ENCODE peak calls at places on chromosomes 5 and 9, in ten cellular contexts. M is gastrocnemius medialis, E is fibroblast of mammary gland, F is A549, N is uterus, D is HL-60, L is left ventricle myocardium inferior, A is colonic mucosa, R is HCT116, C is fibroblast of pulmonary artery. P is an unnamed sample.

GRCh38 chr5:68086443-68086842 is 129.1 kb upstream of the PIK3R1 start:
- DNase-seq in A (no peak), M (no peak), L (no peak), N (no peak), R (no peak), C (no peak), E (no peak), D (no peak), F (no peak), P (no peak)

GRCh38 chr5:96049398-96050272 is 88.0 kb upstream of the ELL2 start:
- DNase-seq in D (no peak), L (no peak), F (peak), A (no peak), N (no peak), R (no peak), E (peak), C (peak), M (no peak), P (no peak)

GRCh38 chr5:135167634-135168033 is 133.6 kb upstream of the PITX1 start:
- DNase-seq in D (no peak), N (no peak), F (no peak), E (no peak), R (no peak), A (no peak), L (no peak), C (no peak), M (no peak), P (no peak)

GRCh38 chr5:133754575-133755169 is 142.3 kb upstream of the FSTL4 start:
- DNase-seq in F (peak), M (peak), N (no peak), A (no peak), R (peak), D (no peak), C (peak), E (peak), L (no peak), P (no peak)

GRCh38 chr5:77292026-77292757 is 81.7 kb downstream of the PDE8B start:
- DNase-seq in N (no peak), C (no peak), F (no peak), L (no peak), A (no peak), M (no peak), D (no peak), E (peak), R (no peak), P (no peak)

GRCh38 chr5:181255276-181255675 is 5.7 kb downstream of the TRIM52 start:
- DNase-seq in A (no peak), E (no peak), D (no peak), R (no peak), F (no peak), M (no peak), N (no peak), L (no peak), C (no peak), P (no peak)

GRCh38 chr5:57172466-57172961 is 1.3 kb upstream of the GPBP1 start:
- DNase-seq in N (no peak), D (peak), R (no peak), F (peak), L (no peak), A (peak), M (no peak), C (peak), E (no peak), P (no peak)

GRCh38 chr5:103532116-103532734 is 30.4 kb downstream of the NUDT12 start:
- DNase-seq in R (no peak), L (no peak), F (no peak), A (no peak), E (peak), M (no peak), N (no peak), C (peak), D (no peak), P (no peak)

GRCh38 chr9:100674419-100675122 is 96.7 kb downstream of the CAVIN4 start:
- DNase-seq in E (no peak), R (no peak), C (no peak), M (peak), L (no peak), A (no peak), F (no peak), N (no peak), D (no peak), P (no peak)

GRCh38 chr5:80837679-80838078 is 122.5 kb upstream of the RASGRF2 start:
- DNase-seq in N (no peak), R (no peak), F (no peak), D (no peak), A (no peak), L (no peak), C (no peak), E (no peak), M (no peak), P (no peak)

GRCh38 chr5:41404757-41405156 is 105.6 kb downstream of the PLCXD3 start:
- DNase-seq in A (no peak), C (peak), R (no peak), F (no peak), L (no peak), M (no peak), N (no peak), D (no peak), E (no peak), P (no peak)

GRCh38 chr5:137376127-137376526 is 123.0 kb downstream of the SPOCK1 start:
- DNase-seq in D (no peak), M (no peak), R (no peak), C (no peak), F (no peak), A (no peak), N (no peak), E (no peak), L (peak), P (no peak)

GRCh38 chr5:135106610-135107009 is 72.6 kb upstream of the PITX1 start:
- DNase-seq in R (no peak), D (no peak), F (no peak), A (no peak), N (no peak), C (no peak), E (no peak), L (no peak), M (no peak), P (no peak)

GRCh38 chr5:149348463-149348862 is 3.2 kb downstream of the GRPEL2 start:
- DNase-seq in R (no peak), D (no peak), C (peak), M (no peak), F (no peak), A (no peak), N (no peak), E (no peak), L (no peak), P (no peak)

GRCh38 chr5:122863721-122864120 is 18.3 kb downstream of the SNX24 start:
- DNase-seq in C (no peak), R (no peak), M (no peak), E (no peak), A (no peak), L (no peak), F (no peak), D (no peak), N (no peak), P (no peak)

GRCh38 chr5:160629007-160629402 is 207.3 kb downstream of the PTTG1 start:
- DNase-seq in L (no peak), A (peak), M (no peak), R (no peak), E (no peak), N (no peak), F (no peak), C (no peak), D (no peak), P (no peak)

GRCh38 chr9:121779381-121780117 is 128.1 kb downstream of the DAB2IP start:
- DNase-seq in D (no peak), F (no peak), E (peak), N (peak), M (no peak), A (no peak), R (no peak), L (no peak), C (peak), P (no peak)

GRCh38 chr9:35035851-35036701 is 36.3 kb downstream of the VCP start:
- DNase-seq in M (no peak), E (peak), D (no peak), A (peak), F (no peak), L (peak), N (peak), R (no peak), C (peak), P (peak)

DNA sequence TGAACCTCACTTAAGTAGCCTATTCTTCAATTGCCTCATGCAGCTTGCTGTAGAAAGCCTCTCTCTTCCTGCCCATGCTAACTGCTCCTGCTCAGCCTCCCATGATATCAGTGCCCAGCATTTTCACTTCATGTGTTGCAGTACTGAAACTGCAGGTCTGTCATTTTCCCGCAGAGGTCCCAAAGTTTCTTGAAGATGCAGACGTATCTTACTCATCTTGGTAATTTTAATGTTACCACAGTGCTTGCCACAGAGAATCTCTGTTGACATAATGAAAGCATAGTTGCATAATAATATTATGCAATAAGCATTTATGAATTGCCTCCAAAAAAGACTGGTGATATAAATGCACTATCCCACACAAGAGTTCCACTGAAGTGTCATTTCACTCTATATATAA is 561.1 kb upstream of the DAP start:
- DNase-seq in R (no peak), E (peak), A (no peak), M (no peak), F (no peak), L (no peak), C (no peak), D (peak), N (no peak), P (no peak)
- TF ChIP-seq CTCF in R (no peak), E (no peak), A (no peak), M (no peak), F (no peak), L (no peak), C (no peak), D (no peak), N (no peak), P (no peak)

GRCh38 chr9:86406366-86406765 is 52.2 kb upstream of the TUT7 start:
- DNase-seq in C (peak), E (peak), L (no peak), A (no peak), N (peak), F (peak), R (no peak), M (peak), D (no peak), P (peak)
- H3K4me3 ChIP-seq in C (peak), E (no peak), L (no peak), A (no peak), N (no peak), F (peak), R (peak), M (no peak), D (no peak), P (peak)

GRCh38 chr9:133467101-133467500 is 7.3 kb downstream of the CACFD1 start:
- DNase-seq in A (no peak), C (no peak), D (no peak), R (no peak), L (no peak), E (no peak), F (no peak), M (no peak), N (no peak), P (no peak)
- TF ChIP-seq CTCF in A (no peak), C (no peak), D (no peak), R (no peak), L (no peak), E (no peak), F (no peak), M (no peak), N (no peak), P (no peak)

DNA sequence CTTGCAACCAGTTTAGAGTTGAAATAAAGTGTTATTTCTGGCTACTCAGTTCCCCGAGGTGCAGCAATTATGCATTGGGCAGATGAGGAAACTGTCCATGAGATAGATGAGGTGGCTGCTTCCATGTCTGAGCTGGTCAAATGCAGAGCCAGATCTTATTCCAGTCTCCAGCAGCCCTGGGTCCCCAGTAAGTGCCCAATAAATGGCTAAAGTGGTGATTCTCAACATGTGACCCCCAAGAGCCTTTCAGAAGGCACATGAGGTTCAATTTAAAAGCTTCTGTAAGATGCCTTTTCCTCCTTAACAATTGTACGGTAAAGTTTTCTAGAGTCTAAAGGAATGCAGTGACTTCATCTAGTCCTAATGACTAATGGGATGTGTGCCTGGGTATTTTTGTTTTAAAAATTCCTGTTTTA is 17.5 kb downstream of the ATOX1 start:
- DNase-seq in D (no peak), E (peak), L (no peak), R (no peak), A (no peak), C (peak), F (no peak), M (no peak), N (no peak), P (no peak)
- H3K4me3 ChIP-seq in D (no peak), E (no peak), L (peak), R (peak), A (no peak), C (peak), F (no peak), M (no peak), N (no peak), P (no peak)

GRCh38 chr5:32578362-32578761 is 7.0 kb upstream of the SUB1 start:
- DNase-seq in M (no peak), E (no peak), N (no peak), F (no peak), R (no peak), D (no peak), A (no peak), L (no peak), C (no peak), P (no peak)

GRCh38 chr5:32583582-32584232 is 1.6 kb upstream of the SUB1 start:
- DNase-seq in R (no peak), E (no peak), D (peak), L (no peak), F (no peak), N (no peak), C (no peak), A (no peak), M (no peak), P (no peak)

GRCh38 chr5:32578764-32579163 is 6.6 kb upstream of the SUB1 start:
- DNase-seq in N (no peak), F (no peak), M (no peak), R (no peak), L (no peak), E (no peak), C (no peak), A (no peak), D (no peak), P (no peak)

GRCh38 chr5:32584651-32585050 is 706 bp upstream of the SUB1 start:
- DNase-seq in M (no peak), L (no peak), C (no peak), D (no peak), R (no peak), E (no peak), A (no peak), N (no peak), F (no peak), P (no peak)

GRCh38 chr5:32581010-32581785 is 4.2 kb upstream of the SUB1 start:
- DNase-seq in A (no peak), F (no peak), L (no peak), M (no peak), E (no peak), R (no peak), N (no peak), C (no peak), D (peak), P (no peak)
- TF ChIP-seq CTCF in A (no peak), F (no peak), L (no peak), M (no peak), E (no peak), R (no peak), N (no peak), C (no peak), D (no peak), P (no peak)

DNA sequence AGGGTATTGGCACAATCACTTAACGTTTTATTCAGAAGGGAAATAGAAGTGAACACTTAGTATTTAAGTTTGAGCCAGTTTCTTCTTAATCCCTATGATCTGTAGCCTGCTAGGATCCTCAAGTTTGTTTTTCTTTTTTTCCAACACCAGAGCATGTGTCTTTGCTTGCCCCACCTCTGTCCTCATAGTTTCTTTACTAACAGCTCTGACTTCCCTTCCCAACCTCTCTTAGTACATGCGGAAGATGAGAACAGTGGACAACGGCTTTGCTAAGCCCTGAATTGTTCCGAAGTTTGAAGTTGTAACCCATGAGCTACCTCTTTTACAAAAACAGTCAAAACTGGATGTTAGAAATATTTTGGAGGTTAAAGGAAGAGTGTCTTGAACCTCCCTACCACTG is 61.7 kb upstream of the TAF11L2 start:
- DNase-seq in N (no peak), F (no peak), C (no peak), E (no peak), D (peak), M (no peak), A (no peak), L (no peak), R (no peak), P (no peak)
- H3K4me3 ChIP-seq in N (peak), F (no peak), C (no peak), E (no peak), D (peak), M (peak), A (peak), L (no peak), R (no peak), P (no peak)

DNA sequence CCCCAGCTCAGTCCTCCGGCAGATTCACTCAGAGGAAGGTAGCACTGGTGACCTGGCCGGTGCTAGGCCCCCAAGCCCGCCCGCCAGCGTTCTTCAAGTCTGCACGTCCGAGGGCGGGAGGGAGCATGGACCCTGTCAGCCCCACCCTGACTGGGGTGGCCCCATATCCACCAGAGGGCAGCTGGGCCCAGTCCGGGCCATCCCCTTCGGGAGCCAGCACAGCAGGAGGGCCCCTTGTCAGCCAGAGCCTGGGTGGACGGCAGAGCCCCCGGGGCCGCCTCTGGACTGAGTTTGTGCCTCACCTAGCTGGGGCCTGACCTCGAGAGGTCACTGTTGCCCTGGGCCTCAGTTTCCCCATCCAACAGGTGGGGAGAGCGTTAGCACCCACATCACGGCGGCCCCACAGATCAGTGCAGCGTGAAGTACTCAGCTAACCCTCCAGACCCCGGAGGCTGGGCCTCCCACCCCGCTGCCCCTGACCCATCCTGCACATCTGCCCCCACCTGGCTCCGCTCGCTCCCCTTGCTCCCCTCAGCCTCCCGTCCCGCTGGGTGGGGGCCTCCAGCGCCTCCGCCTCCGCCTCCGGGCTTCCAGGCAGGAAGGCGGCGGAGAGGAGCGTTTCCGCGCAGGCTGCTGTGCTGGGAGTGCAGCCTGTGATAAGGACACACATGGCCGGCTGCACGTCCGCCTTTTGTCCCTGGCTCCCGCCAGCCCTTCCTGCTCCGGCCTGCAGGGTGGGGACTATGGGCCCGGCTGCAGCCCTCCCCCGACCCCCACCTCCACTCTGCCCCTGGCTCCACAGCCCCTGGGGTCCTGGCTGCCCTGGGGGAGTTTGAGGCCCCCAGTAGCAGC is 16.6 kb upstream of the EGFL7 start:
- DNase-seq in N (no peak), C (peak), M (no peak), E (no peak), L (peak), F (no peak), A (no peak), D (no peak), R (no peak), P (no peak)
- TF ChIP-seq CTCF in N (no peak), C (no peak), M (peak), E (no peak), L (peak), F (no peak), A (no peak), D (no peak), R (no peak), P (no peak)

DNA sequence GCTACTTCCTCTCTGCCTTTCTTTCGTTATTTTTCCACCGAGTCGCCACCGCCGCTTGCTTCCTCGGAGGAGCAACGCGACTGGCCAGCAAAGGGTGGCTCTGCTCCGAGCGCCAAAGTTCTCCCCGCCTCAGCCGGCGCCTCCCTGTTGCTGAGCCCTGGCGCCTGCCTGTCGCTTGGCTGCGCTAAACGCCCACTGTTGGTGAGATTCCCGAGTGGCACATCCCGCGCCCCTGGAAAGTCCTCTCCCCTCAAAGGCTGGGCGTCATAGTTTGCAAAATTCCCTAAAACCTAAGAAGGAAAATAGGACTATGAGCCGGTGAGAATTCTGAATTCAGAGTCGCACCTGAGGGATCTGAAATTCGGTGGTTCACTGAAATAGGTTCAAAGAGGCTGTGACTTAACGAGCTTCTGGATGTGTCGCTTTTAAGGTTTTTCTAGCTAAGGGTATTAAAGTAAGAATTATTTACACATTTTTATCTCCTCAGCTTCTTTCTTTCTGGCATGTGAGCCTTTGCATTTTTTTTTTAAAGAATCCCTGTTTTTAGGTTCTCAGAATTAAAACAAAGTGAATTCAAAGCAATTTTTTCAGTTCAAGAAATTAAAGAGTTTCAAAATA is at the start of gene GRIN3A:
- DNase-seq in M (no peak), D (no peak), R (no peak), C (no peak), L (peak), F (peak), N (no peak), E (no peak), A (peak), P (no peak)
- H3K4me3 ChIP-seq in M (peak), D (no peak), R (no peak), C (no peak), L (peak), F (peak), N (no peak), E (no peak), A (peak), P (no peak)

DNA sequence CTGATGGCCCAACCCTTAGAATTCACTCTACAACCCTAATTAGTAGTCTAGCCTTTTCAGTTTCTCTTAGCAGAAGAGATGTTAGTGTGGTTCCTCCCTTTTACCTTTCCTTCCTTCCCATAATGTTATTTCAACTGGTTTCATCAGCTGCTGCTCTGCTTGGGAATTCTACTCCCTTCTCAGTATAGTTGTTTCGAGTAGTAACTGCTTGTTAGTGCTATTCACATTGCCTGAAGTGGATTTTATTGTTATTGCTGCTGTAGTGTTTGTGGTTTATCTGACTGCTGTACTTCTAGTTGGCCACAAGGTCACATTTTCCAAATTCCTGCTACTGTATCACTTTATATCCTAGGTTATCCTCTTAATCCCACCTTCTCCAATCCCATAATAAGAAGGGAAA is 29.7 kb downstream of the SMIM15 start:
- DNase-seq in E (no peak), D (no peak), M (no peak), A (no peak), F (no peak), R (no peak), C (peak), L (no peak), N (no peak), P (no peak)
- TF ChIP-seq CTCF in E (no peak), D (no peak), M (no peak), A (no peak), F (no peak), R (no peak), C (no peak), L (no peak), N (no peak), P (no peak)

P was measured in HFF-Myc.